ENCODE peak calls at places on chromosomes 7 and 10, in four cellular contexts. F is BJ; P is stimulated activated CD4-positive, alpha-beta T cell treated with anti-CD3 and anti-CD28 coated beads, Interleukin-4, amount 100 ng/mL, for 24 hours; H is activated effector memory CD4-positive, alpha-beta T cell treated with Interleukin-2 at 50 U/mL for 16 hours. I is an unnamed sample.

GRCh38 chr10:91788527-91788926 is 9.7 kb upstream of the TNKS2 start:
- DNase-seq in P (no peak), H (no peak), F (no peak), I (no peak)

GRCh38 chr7:64888561-64888900 is 14.5 kb upstream of the ZNF273 start:
- DNase-seq in P (peak), H (no peak), F (no peak), I (peak)

GRCh38 chr7:29424295-29424983 is 139.2 kb upstream of the PRR15 start:
- DNase-seq in F (no peak), P (no peak), H (no peak), I (no peak)

GRCh38 chr7:39248041-39248692 is 270.5 kb downstream of the POU6F2 start:
- DNase-seq in P (no peak), H (no peak), F (no peak), I (no peak)

GRCh38 chr7:5367661-5368060 is 56.0 kb downstream of the TNRC18 start:
- DNase-seq in P (no peak), H (no peak), F (no peak), I (no peak)

GRCh38 chr10:29011511-29011910 is 277.4 kb upstream of the LYZL1 start:
- DNase-seq in F (no peak), H (no peak), P (no peak), I (no peak)

GRCh38 chr7:149196705-149197171 is 1.4 kb downstream of the ZNF282 start:
- DNase-seq in P (peak), H (peak), F (no peak), I (peak)

GRCh38 chr7:33979807-33980355 is 74.5 kb downstream of the BMPER start:
- DNase-seq in F (peak), H (no peak), P (no peak), I (peak)

GRCh38 chr7:28937593-28937992 is 20.5 kb downstream of the TRIL start:
- DNase-seq in H (no peak), F (no peak), P (no peak), I (no peak)

GRCh38 chr7:906776-907157 is 30.4 kb downstream of the GET4 start:
- DNase-seq in F (no peak), P (no peak), H (no peak), I (peak)

GRCh38 chr7:93245525-93246432 is 13.6 kb downstream of the VPS50 start:
- DNase-seq in P (no peak), H (no peak), F (no peak), I (no peak)

GRCh38 chr10:48700493-48700892 is 15.8 kb downstream of the WDFY4 start:
- DNase-seq in P (no peak), F (no peak), H (no peak), I (no peak)

GRCh38 chr7:155339474-155339873 is 41.8 kb downstream of the INSIG1 start:
- DNase-seq in F (no peak), P (no peak), H (no peak), I (no peak)

GRCh38 chr7:108630002-108630401 is 60.3 kb downstream of the DNAJB9 start:
- DNase-seq in P (no peak), H (no peak), F (no peak), I (no peak)

GRCh38 chr7:2412587-2413201 is 9.3 kb downstream of the CHST12 start:
- DNase-seq in F (no peak), P (no peak), H (no peak), I (no peak)

GRCh38 chr7:54811925-54812264 is 52.9 kb upstream of the SEC61G start:
- DNase-seq in F (no peak), P (no peak), H (no peak), I (peak)

GRCh38 chr7:73822319-73823173 is 8.2 kb upstream of the CLDN4 start:
- DNase-seq in H (no peak), F (peak), P (no peak), I (peak)

GRCh38 chr7:23434147-23434676 is 36.1 kb downstream of the IGF2BP3 start:
- DNase-seq in F (no peak), H (no peak), P (no peak), I (no peak)

GRCh38 chr7:17721736-17722285 is 218.5 kb downstream of the SNX13 start:
- DNase-seq in P (no peak), F (no peak), H (no peak), I (no peak)

GRCh38 chr10:59553127-59553649 is 156.5 kb downstream of the SLC16A9 start:
- DNase-seq in P (no peak), F (no peak), H (no peak), I (no peak)

GRCh38 chr7:2886900-2887299 is 42.8 kb upstream of the GNA12 start:
- DNase-seq in P (peak), F (no peak), H (peak), I (peak)

GRCh38 chr10:129883029-129883428 is 81.0 kb downstream of the EBF3 start:
- DNase-seq in F (no peak), H (no peak), P (no peak), I (no peak)

GRCh38 chr10:49324711-49325110 is 25.7 kb downstream of the C10orf71 start:
- DNase-seq in H (no peak), F (no peak), P (no peak), I (no peak)

GRCh38 chr7:103068429-103069403 is 5.9 kb downstream of the FBXL13 start:
- DNase-seq in F (no peak), H (no peak), P (no peak), I (no peak)

GRCh38 chr10:104197364-104197763 is 34.8 kb downstream of the CFAP43 start:
- DNase-seq in H (no peak), P (no peak), F (no peak), I (no peak)

GRCh38 chr7:128884561-128885369 is 22.1 kb downstream of the ATP6V1F start:
- DNase-seq in P (no peak), H (no peak), F (no peak), I (no peak)

GRCh38 chr7:99459087-99459486 is 6.9 kb downstream of the ATP5MF start:
- DNase-seq in P (no peak), F (no peak), H (no peak), I (no peak)

GRCh38 chr10:806451-807162 is 117.1 kb upstream of the DIP2C start:
- DNase-seq in F (no peak), P (no peak), H (no peak), I (no peak)

GRCh38 chr10:12938271-12938670 is 63.2 kb downstream of the CCDC3 start:
- DNase-seq in P (no peak), F (no peak), H (no peak), I (no peak)

GRCh38 chr10:99843310-99843709 is 60.9 kb downstream of the ABCC2 start:
- DNase-seq in P (no peak), F (no peak), H (no peak), I (no peak)

GRCh38 chr7:20647051-20647450 is 31.6 kb downstream of the ABCB5 start:
- DNase-seq in F (no peak), P (no peak), H (no peak), I (no peak)

GRCh38 chr10:75137533-75138438 is 26.3 kb downstream of the SAMD8 start:
- DNase-seq in F (peak), P (peak), H (no peak), I (peak)

GRCh38 chr10:91435241-91435640 is 25.1 kb downstream of the HECTD2 start:
- DNase-seq in H (no peak), P (no peak), F (no peak), I (no peak)

GRCh38 chr10:93816123-93816747 is 58.5 kb downstream of the LGI1 start:
- DNase-seq in H (peak), F (peak), P (peak), I (peak)

GRCh38 chr10:5752301-5752871 is 60.8 kb downstream of the GDI2 start:
- DNase-seq in P (no peak), H (no peak), F (peak), I (no peak)

GRCh38 chr10:121043124-121043849 is 192.1 kb downstream of the WDR11 start:
- DNase-seq in F (no peak), P (no peak), H (no peak), I (no peak)

GRCh38 chr7:80785961-80786360 is 132.9 kb downstream of the SEMA3C start:
- DNase-seq in F (peak), H (no peak), P (no peak), I (no peak)

GRCh38 chr7:50821457-50821977 is 38.8 kb upstream of the GRB10 start:
- DNase-seq in H (no peak), P (no peak), F (no peak), I (peak)

GRCh38 chr10:124425227-124425962 is 6.7 kb upstream of the OAT start:
- DNase-seq in H (no peak), P (no peak), F (no peak), I (no peak)

I was measured in Daoy.